ENCODE peak calls at places on chromosomes 7 and 10, in nine cellular contexts. X is glutamatergic neuron; W is tibial nerve; U is CD8-positive, alpha-beta T cell; I is lower leg skin; E is MM.1S; R is AG10803; O is tibial artery; G is left ventricle myocardium inferior. S is an unnamed sample.

GRCh38 chr10:18418579-18419210 is 232.7 kb downstream of the NSUN6 start:
- DNase-seq in X (no peak), W (no peak), U (no peak), I (no peak), E (no peak), R (no peak), O (no peak), G (no peak), S (no peak)

GRCh38 chr7:146661435-146661834 is 544.8 kb downstream of the CNTNAP2 start:
- DNase-seq in X (no peak), W (no peak), U (no peak), I (no peak), E (no peak), R (no peak), O (no peak), G (no peak), S (no peak)

GRCh38 chr7:81692146-81692905 is 77.5 kb downstream of the HGF start:
- DNase-seq in X (no peak), W (no peak), U (no peak), I (no peak), E (no peak), R (no peak), O (no peak), G (no peak), S (no peak)

GRCh38 chr10:122847782-122848604 is 2.3 kb upstream of the CUZD1 start:
- DNase-seq in X (no peak), W (no peak), U (no peak), I (no peak), E (no peak), R (no peak), O (no peak), G (no peak), S (no peak)

GRCh38 chr7:138176060-138176459 is 99.8 kb downstream of the AKR1D1 start:
- DNase-seq in X (no peak), W (no peak), U (no peak), I (no peak), E (no peak), R (no peak), O (no peak), G (no peak), S (no peak)

GRCh38 chr7:55077581-55078410 is 59.0 kb downstream of the EGFR start:
- DNase-seq in X (no peak), W (no peak), U (no peak), I (no peak), E (no peak), R (no peak), O (no peak), G (no peak), S (no peak)

GRCh38 chr10:111081595-111081994 is 4.8 kb downstream of the ADRA2A start:
- DNase-seq in X (no peak), W (no peak), U (peak; percentile 37), I (peak; percentile 39), E (no peak), R (no peak), O (no peak), G (no peak), S (no peak)

GRCh38 chr7:151732834-151733585 is 143.9 kb downstream of the PRKAG2 start:
- DNase-seq in X (no peak), W (no peak), U (no peak), I (no peak), E (no peak), R (no peak), O (no peak), G (no peak), S (no peak)

GRCh38 chr7:106337754-106338153 is 53.0 kb upstream of the NAMPT start:
- DNase-seq in X (no peak), W (no peak), U (no peak), I (no peak), E (no peak), R (no peak), O (no peak), G (no peak), S (no peak)

GRCh38 chr7:46369933-46370654 is 449.0 kb upstream of the IGFBP3 start:
- DNase-seq in X (no peak), W (no peak), U (no peak), I (no peak), E (no peak), R (peak; percentile 95), O (no peak), G (no peak), S (no peak)

GRCh38 chr10:130897815-130898214 is 413.7 kb downstream of the TCERG1L start:
- DNase-seq in X (no peak), W (no peak), U (no peak), I (peak; percentile 77), E (no peak), R (no peak), O (no peak), G (no peak), S (no peak)

GRCh38 chr10:102701272-102701671 is 12.9 kb downstream of the ARL3 start:
- DNase-seq in X (no peak), W (no peak), U (no peak), I (no peak), E (no peak), R (no peak), O (no peak), G (no peak), S (no peak)

GRCh38 chr10:72089618-72090017 is 1.3 kb upstream of the SPOCK2 start:
- DNase-seq in X (no peak), W (no peak), U (peak; percentile 52), I (no peak), E (no peak), R (no peak), O (no peak), G (no peak), S (no peak)

DNA sequence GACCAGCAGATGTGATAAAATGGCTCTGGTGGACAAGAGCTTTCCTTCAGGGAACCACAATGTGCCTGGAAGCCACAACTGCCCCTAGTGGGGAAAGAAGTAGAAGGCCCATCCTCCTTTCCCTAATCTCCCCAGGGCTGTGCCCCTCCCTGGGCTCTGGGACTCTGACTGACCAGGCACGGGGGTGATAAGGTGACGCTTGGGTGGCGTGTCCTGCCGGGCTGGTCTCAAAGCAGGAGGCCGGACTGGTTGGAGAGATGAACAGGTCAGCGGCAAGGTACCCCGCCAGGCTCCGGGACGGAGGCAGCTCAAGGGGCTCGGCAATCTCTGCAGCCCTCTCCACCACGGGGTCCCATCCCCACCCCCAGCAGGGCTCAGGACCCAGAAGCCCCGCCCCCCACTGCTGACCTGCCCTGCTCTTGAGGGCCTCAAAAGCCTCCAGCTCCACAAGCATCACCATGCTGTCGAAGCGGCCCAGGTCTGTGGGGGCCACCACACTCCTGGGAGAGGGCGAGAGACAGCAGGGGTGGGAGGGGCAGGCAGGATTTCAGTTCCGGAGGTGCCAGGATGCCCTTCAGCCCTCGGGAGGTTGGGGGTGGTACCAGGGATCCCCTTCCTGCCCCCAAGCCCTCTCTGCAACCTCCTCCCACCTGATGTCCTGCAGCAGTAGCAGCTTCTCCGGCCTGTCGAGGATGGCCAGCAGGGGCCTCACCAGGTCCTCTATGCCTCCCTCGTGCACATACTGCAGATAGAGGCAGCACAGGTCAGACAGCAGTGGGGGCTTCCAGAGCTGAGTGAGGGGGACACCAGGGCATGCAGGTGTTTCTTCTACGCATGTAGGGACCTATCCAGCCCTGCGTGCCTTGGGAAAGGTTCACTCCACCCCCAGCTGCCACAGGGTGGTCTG is 12.2 kb downstream of the LZTS2 start:
- DNase-seq in X (no peak), W (no peak), U (no peak), I (no peak), E (no peak), R (no peak), O (no peak), G (no peak), S (no peak)
- TF ChIP-seq CTCF in X (no peak), W (no peak), U (no peak), I (no peak), E (peak; percentile 8), R (peak; percentile 54), O (no peak), G (peak; percentile 31), S (no peak)

GRCh38 chr7:150379590-150380379 is 655 bp downstream of the ZNF775 start:
- DNase-seq in X (peak; percentile 58), W (no peak), U (no peak), I (no peak), E (peak; percentile 67), R (no peak), O (no peak), G (no peak), S (no peak)

GRCh38 chr7:150377116-150377979 is 1.8 kb upstream of the ZNF775 start:
- DNase-seq in X (no peak), W (no peak), U (no peak), I (no peak), E (peak; percentile 56), R (no peak), O (no peak), G (no peak), S (no peak)

GRCh38 chr7:150378853-150379589 is at the start of gene ZNF775:
- DNase-seq in X (peak; percentile 97), W (peak; percentile 93), U (peak; percentile 94), I (peak; percentile 99), E (peak; percentile 99), R (peak; percentile 94), O (peak; percentile 98), G (peak; percentile 97), S (peak; percentile 99)

GRCh38 chr7:150376560-150376959 is 2.6 kb upstream of the ZNF775 start:
- DNase-seq in X (no peak), W (no peak), U (no peak), I (no peak), E (no peak), R (no peak), O (no peak), G (no peak), S (no peak)

DNA sequence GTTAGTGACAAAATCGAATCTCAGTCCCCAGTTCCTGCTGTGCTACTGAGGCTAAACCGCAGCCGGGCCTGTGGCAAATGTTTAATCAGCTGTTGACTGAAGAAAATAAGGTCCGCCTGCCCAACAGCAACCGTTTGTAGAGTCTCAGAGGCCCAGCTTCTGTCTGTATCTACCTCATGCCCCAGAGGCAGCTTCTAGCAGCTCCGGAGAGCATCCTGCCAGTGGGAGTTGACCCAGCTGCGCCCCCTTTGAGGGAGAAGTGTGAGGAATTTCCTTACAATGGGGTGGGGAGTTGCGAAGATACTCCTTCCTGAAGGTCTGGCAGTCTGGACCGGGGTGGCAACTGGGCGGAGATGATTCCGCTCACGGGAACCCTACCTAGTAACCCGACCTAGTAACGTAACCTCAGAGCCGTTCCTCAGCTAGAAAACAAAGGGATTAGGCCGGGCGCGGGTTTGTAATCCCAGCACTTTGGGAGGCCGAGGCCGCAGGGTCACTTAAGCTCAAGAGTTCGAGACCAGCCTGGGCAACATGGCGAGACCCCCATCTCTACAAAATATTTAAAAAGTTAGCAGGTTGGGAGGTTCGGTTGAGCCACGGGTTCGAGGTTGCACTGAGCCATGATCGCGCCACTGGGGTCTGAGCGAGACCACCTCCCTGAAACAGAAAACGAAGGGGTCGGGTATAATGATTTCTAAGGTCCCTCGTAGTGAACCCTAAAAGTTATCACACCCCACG is 846 bp upstream of the ZNF775 start:
- DNase-seq in X (peak; percentile 67), W (no peak), U (peak; percentile 66), I (peak; percentile 91), E (peak; percentile 91), R (peak; percentile 72), O (no peak), G (peak; percentile 55), S (peak; percentile 45)
- TF ChIP-seq CTCF in X (no peak), W (no peak), U (no peak), I (no peak), E (peak; percentile 35), R (peak; percentile 44), O (no peak), G (peak; percentile 13), S (peak; percentile 35)

GRCh38 chr7:45111298-45112223 is at the start of gene TBRG4:
- DNase-seq in X (peak; percentile 96), W (peak; percentile 86), U (peak; percentile 94), I (peak; percentile 99), E (peak; percentile 97), R (peak; percentile 90), O (peak; percentile 95), G (peak; percentile 96), S (peak; percentile 95)
- TF ChIP-seq CTCF in X (no peak), W (peak; percentile 15), U (no peak), I (no peak), E (peak; percentile 44), R (peak; percentile 54), O (peak; percentile 24), G (peak; percentile 50), S (peak; percentile 27)

GRCh38 chr10:21810582-21811244 is 192.8 kb downstream of the DNAJC1 start:
- DNase-seq in X (no peak), W (no peak), U (no peak), I (no peak), E (no peak), R (no peak), O (no peak), G (no peak), S (no peak)
- TF ChIP-seq CTCF in X (no peak), W (no peak), U (no peak), I (no peak), E (no peak), R (no peak), O (no peak), G (no peak), S (no peak)